ENCODE peak calls at places on chromosomes 7 and 10, in six cellular contexts. G is HCT116, B is GM12878, J is K562, Q is HepG2, W is H1. R is an unnamed sample.

GRCh38 chr10:13173619-13174018 is 12.3 kb downstream of the MCM10 start:
- DNase-seq in G (no peak), J (no peak), B (no peak), W (no peak), Q (peak; percentile 65), R (no peak)

GRCh38 chr10:45427305-45427955 is 53.4 kb downstream of the ALOX5 start:
- DNase-seq in Q (no peak), W (no peak), B (no peak), J (no peak), G (no peak), R (no peak)

GRCh38 chr7:133354546-133355324 is 101.9 kb downstream of the EXOC4 start:
- DNase-seq in G (no peak), Q (no peak), B (no peak), J (no peak), W (no peak), R (no peak)

GRCh38 chr10:113915540-113915939 is 61.1 kb downstream of the NHLRC2 start:
- DNase-seq in Q (no peak), J (no peak), G (no peak), B (no peak), W (no peak), R (no peak)

GRCh38 chr7:102978280-102978679 is 65.5 kb downstream of the LRRC17 start:
- DNase-seq in W (no peak), B (no peak), Q (no peak), G (peak; percentile 67), J (peak; percentile 79), R (no peak)

GRCh38 chr10:68346774-68347173 is 14.0 kb upstream of the PBLD start:
- DNase-seq in J (no peak), W (no peak), Q (no peak), B (no peak), G (no peak), R (no peak)

GRCh38 chr7:131328387-131329175 is 905 bp downstream of the MKLN1 start:
- DNase-seq in J (no peak), W (no peak), Q (no peak), B (no peak), G (no peak), R (no peak)

GRCh38 chr7:134891262-134892001 is 94.9 kb upstream of the AGBL3 start:
- DNase-seq in Q (peak; percentile 98), W (peak; percentile 25), J (peak; percentile 11), G (peak; percentile 94), B (no peak), R (peak; percentile 15)

GRCh38 chr10:11763501-11763861 is 21.3 kb downstream of the ECHDC3 start:
- DNase-seq in J (no peak), Q (no peak), B (no peak), W (no peak), G (no peak), R (no peak)

GRCh38 chr7:104643587-104644217 is 315.3 kb downstream of the LHFPL3 start:
- DNase-seq in B (no peak), J (peak; percentile 34), G (peak; percentile 15), Q (peak; percentile 7), W (peak; percentile 7), R (peak; percentile 23)

GRCh38 chr10:124719213-124719851 is 24.8 kb downstream of the FAM53B start:
- DNase-seq in G (no peak), J (peak; percentile 51), B (peak; percentile 87), W (no peak), Q (no peak), R (no peak)

GRCh38 chr7:122883049-122883670 is 3.1 kb downstream of the CADPS2 start:
- DNase-seq in J (no peak), Q (no peak), G (no peak), B (no peak), W (no peak), R (no peak)

GRCh38 chr10:43913676-43914235 is 265.1 kb upstream of the ZNF32 start:
- DNase-seq in J (no peak), B (no peak), Q (no peak), W (no peak), G (no peak), R (no peak)

GRCh38 chr7:22765609-22766008 is 38.6 kb downstream of the IL6 start:
- DNase-seq in W (no peak), B (peak; percentile 17), Q (no peak), J (no peak), G (no peak), R (no peak)

GRCh38 chr7:132117181-132117580 is 459.1 kb downstream of the PLXNA4 start:
- DNase-seq in Q (no peak), W (no peak), J (no peak), G (no peak), B (no peak), R (no peak)

GRCh38 chr10:7007575-7008190 is 403.2 kb downstream of the SFMBT2 start:
- DNase-seq in G (no peak), W (no peak), J (peak; percentile 83), Q (no peak), B (no peak), R (no peak)

GRCh38 chr10:14396441-14397048 is 65.8 kb upstream of the FRMD4A start:
- DNase-seq in Q (no peak), W (no peak), J (peak; percentile 10), B (no peak), G (no peak), R (no peak)

GRCh38 chr10:3465406-3465891 is 292.9 kb upstream of the PITRM1 start:
- DNase-seq in B (no peak), G (no peak), Q (no peak), W (no peak), J (no peak), R (no peak)

GRCh38 chr10:96501985-96502384 is 11.7 kb downstream of the TLL2 start:
- DNase-seq in Q (peak; percentile 36), W (no peak), G (peak; percentile 79), B (no peak), J (no peak), R (no peak)

GRCh38 chr7:27112960-27113949 is 10.8 kb upstream of the HOXA2 start:
- DNase-seq in G (peak; percentile 60), Q (no peak), B (no peak), W (no peak), J (peak; percentile 63), R (no peak)

GRCh38 chr10:97196213-97197029 is 10.7 kb upstream of the SLIT1 start:
- DNase-seq in J (peak; percentile 69), B (no peak), Q (peak; percentile 47), W (peak; percentile 56), G (peak; percentile 45), R (peak; percentile 52)

GRCh38 chr10:62277946-62278345 is 9.3 kb upstream of the RTKN2 start:
- DNase-seq in Q (no peak), W (no peak), G (no peak), B (no peak), J (no peak), R (no peak)

GRCh38 chr10:49312291-49312869 is 13.4 kb downstream of the C10orf71 start:
- DNase-seq in G (no peak), J (no peak), Q (no peak), B (no peak), W (no peak), R (no peak)

GRCh38 chr10:24826022-24826421 is 102.3 kb upstream of the ARHGAP21 start:
- DNase-seq in Q (no peak), J (no peak), B (no peak), W (no peak), G (no peak), R (no peak)
- TF ChIP-seq ZNF274 in Q (no peak), J (no peak), B (no peak), W (no peak), G (no peak), R (no peak)

GRCh38 chr10:22374489-22375126 is 29.3 kb downstream of the SPAG6 start:
- DNase-seq in G (no peak), W (no peak), Q (no peak), B (no peak), J (no peak), R (no peak)
- H3K36me3 ChIP-seq in G (no peaks in the 10 kb centered on the region), W (no peaks in the 10 kb centered on the region), Q (no peaks in the 10 kb centered on the region), B (no peaks in the 10 kb centered on the region), J (no peaks in the 10 kb centered on the region), R (no peaks in the 10 kb centered on the region)

GRCh38 chr7:6437251-6437650 is 10.5 kb downstream of the DAGLB start:
- DNase-seq in Q (peak; percentile 32), G (no peak), W (no peak), B (no peak), J (no peak), R (no peak)

GRCh38 chr7:6442114-6442513 is 5.6 kb downstream of the DAGLB start:
- DNase-seq in J (no peak), Q (no peak), G (no peak), B (no peak), W (no peak), R (no peak)

GRCh38 chr7:6438427-6438826 is 9.3 kb downstream of the DAGLB start:
- DNase-seq in J (no peak), G (no peak), W (no peak), Q (no peak), B (no peak), R (no peak)

GRCh38 chr7:6443372-6443941 is 4.3 kb downstream of the DAGLB start:
- DNase-seq in B (no peak), Q (peak; percentile 18), W (no peak), J (no peak), G (peak; percentile 85), R (no peak)

GRCh38 chr7:6440381-6440780 is 7.4 kb downstream of the DAGLB start:
- DNase-seq in G (no peak), Q (no peak), B (no peak), J (no peak), W (no peak), R (no peak)
- H3K4me1 ChIP-seq in G (peaks cover 44% of the 10 kb centered on the region), Q (no peaks in the 10 kb centered on the region), B (peaks cover 15% of the 10 kb centered on the region), J (peaks cover 5% of the 10 kb centered on the region), W (no peaks in the 10 kb centered on the region), R (peaks cover 11% of the 10 kb centered on the region)

GRCh38 chr10:122974034-122974433 is 6.2 kb upstream of the PSTK start:
- DNase-seq in B (no peak), Q (no peak), J (no peak), G (no peak), W (no peak), R (no peak)
- TF ChIP-seq ZNF274 in B (no peak), Q (no peak), J (no peak), G (no peak), W (no peak), R (no peak)

DNA sequence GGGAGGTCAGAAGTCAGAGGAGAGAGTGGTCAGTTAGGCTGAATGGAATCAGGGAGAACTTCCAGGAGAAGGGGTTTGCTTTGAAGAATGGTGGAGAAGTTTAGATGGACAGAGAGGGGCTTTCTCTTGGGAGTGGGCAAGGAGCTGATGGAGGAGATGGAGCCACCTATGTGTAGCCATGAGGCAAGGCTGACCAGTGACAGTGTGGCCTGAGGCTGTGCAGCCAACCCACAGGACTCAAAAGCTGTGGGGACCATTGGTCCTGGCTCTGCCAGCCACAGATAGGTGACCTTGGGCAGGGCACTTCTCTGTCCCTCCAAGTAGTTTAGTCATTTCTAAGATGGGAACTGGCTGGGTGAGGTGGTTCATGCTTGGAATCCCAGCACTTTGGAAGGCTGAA is 18.7 kb downstream of the NEURL1 start:
- DNase-seq in W (no peak), J (no peak), Q (no peak), B (no peak), G (no peak), R (no peak)
- H3K36me3 ChIP-seq in W (no peaks in the 10 kb centered on the region), J (no peaks in the 10 kb centered on the region), Q (no peaks in the 10 kb centered on the region), B (no peaks in the 10 kb centered on the region), G (no peaks in the 10 kb centered on the region), R (no peaks in the 10 kb centered on the region)

DNA sequence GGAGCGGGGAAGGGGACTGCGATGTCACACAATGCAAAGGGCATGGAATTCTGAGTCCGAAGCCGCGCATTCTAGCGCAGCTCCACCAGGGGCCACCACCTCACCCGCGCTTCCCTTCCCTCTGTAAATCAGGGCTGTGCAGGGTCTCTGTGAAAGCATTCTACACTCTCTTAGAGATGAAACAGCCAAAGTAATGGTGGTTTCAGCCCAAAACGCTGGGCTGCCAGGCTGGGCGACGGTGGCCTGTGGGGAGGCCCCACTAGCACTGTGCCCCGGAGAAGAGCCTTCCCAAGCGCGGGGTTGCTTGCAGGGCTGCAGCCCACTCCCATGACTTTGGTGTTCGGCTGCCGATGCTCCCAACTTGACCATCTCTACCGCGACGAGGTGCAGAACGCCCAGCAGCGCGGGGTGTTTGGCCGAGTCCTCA is 11.4 kb downstream of the ATG9B start:
- DNase-seq in B (no peak), G (no peak), W (no peak), Q (peak; percentile 45), J (peak; percentile 72), R (no peak)
- H3K4me1 ChIP-seq in B (peaks cover 6% of the 10 kb centered on the region), G (peaks cover 15% of the 10 kb centered on the region), W (peaks cover 31% of the 10 kb centered on the region), Q (peaks cover 69% of the 10 kb centered on the region), J (peaks cover 40% of the 10 kb centered on the region), R (peaks cover 23% of the 10 kb centered on the region)

R was measured in NT2/D1.